ENCODE peak calls at places on chromosomes 1 and 21, in four cellular contexts. One of them, this sample, is unnamed.

GRCh38 chr1:26530898-26531598 is 1.5 kb downstream of the RPS6KA1 start:
- DNase-seq in activated naive CD4-positive, alpha-beta T cell: no peak
- DNase-seq in substantia nigra: no peak
- DNase-seq in AG08396: peak
- DNase-seq in this sample: no peak

GRCh38 chr1:244952940-244953339 is 88.6 kb upstream of the HNRNPU start:
- DNase-seq in AG08396: no peak
- DNase-seq in activated naive CD4-positive, alpha-beta T cell: no peak
- DNase-seq in substantia nigra: no peak
- DNase-seq in this sample: no peak

GRCh38 chr21:44402323-44403105 is 49.1 kb downstream of the TRPM2 start:
- DNase-seq in substantia nigra: no peak
- DNase-seq in AG08396: no peak
- DNase-seq in activated naive CD4-positive, alpha-beta T cell: no peak
- DNase-seq in this sample: no peak

GRCh38 chr1:171904778-171905449 is 63.6 kb downstream of the DNM3 start:
- DNase-seq in AG08396: no peak
- DNase-seq in activated naive CD4-positive, alpha-beta T cell: no peak
- DNase-seq in substantia nigra: no peak
- DNase-seq in this sample: no peak

GRCh38 chr1:63679589-63679988 is 86.4 kb downstream of the PGM1 start:
- DNase-seq in AG08396: no peak
- DNase-seq in substantia nigra: no peak
- DNase-seq in activated naive CD4-positive, alpha-beta T cell: no peak
- DNase-seq in this sample: no peak

GRCh38 chr21:44298301-44298700 is 1.6 kb upstream of the PFKL start:
- DNase-seq in substantia nigra: no peak
- DNase-seq in activated naive CD4-positive, alpha-beta T cell: no peak
- DNase-seq in AG08396: no peak
- DNase-seq in this sample: no peak

GRCh38 chr1:236494586-236495207 is 29.1 kb upstream of the LGALS8 start:
- DNase-seq in AG08396: no peak
- DNase-seq in activated naive CD4-positive, alpha-beta T cell: no peak
- DNase-seq in substantia nigra: no peak
- DNase-seq in this sample: no peak

GRCh38 chr1:214123061-214123784 is 135.4 kb downstream of the PROX1 start:
- DNase-seq in activated naive CD4-positive, alpha-beta T cell: peak
- DNase-seq in substantia nigra: peak
- DNase-seq in AG08396: peak
- DNase-seq in this sample: no peak

GRCh38 chr1:65147424-65148177 is 402 bp upstream of the AK4 start:
- DNase-seq in AG08396: peak
- DNase-seq in activated naive CD4-positive, alpha-beta T cell: no peak
- DNase-seq in substantia nigra: no peak
- DNase-seq in this sample: no peak

GRCh38 chr1:71641013-71641412 is 560.2 kb upstream of the ZRANB2 start:
- DNase-seq in substantia nigra: no peak
- DNase-seq in AG08396: no peak
- DNase-seq in activated naive CD4-positive, alpha-beta T cell: no peak
- DNase-seq in this sample: no peak

GRCh38 chr21:17513214-17514123 is 626 bp downstream of the CXADR start:
- DNase-seq in AG08396: peak
- DNase-seq in substantia nigra: peak
- DNase-seq in activated naive CD4-positive, alpha-beta T cell: peak
- DNase-seq in this sample: no peak